ENCODE peak calls at places on chromosome 17, in six cellular contexts. G is COR-L47; X is frontal cortex; Z is colonic mucosa; W is activated T-cell treated with anti-CD3 and anti-CD28 coated beads, Interleukin-2, amount 50 U/mL, for 1 hour; K is T47D. E is an unnamed sample.

GRCh38 chr17:182164-182751 is 808 bp upstream of the DOC2B start:
- DNase-seq in K (peak; percentile 55), W (no peak), G (no peak), Z (no peak), X (no peak), E (peak; percentile 59)

GRCh38 chr17:70006159-70006558 is 68.9 kb upstream of the KCNJ16 start:
- DNase-seq in X (no peak), G (no peak), K (no peak), Z (no peak), W (no peak), E (no peak)

GRCh38 chr17:53462393-53462811 is 360.3 kb upstream of the KIF2B start:
- DNase-seq in W (no peak), G (no peak), X (no peak), Z (no peak), K (no peak), E (no peak)

GRCh38 chr17:65750166-65750565 is 188.7 kb upstream of the AXIN2 start:
- DNase-seq in X (no peak), Z (no peak), K (no peak), G (no peak), W (no peak), E (no peak)

GRCh38 chr17:74851612-74852236 is 8.0 kb downstream of the GRIN2C start:
- DNase-seq in X (no peak), Z (no peak), G (peak; percentile 85), K (no peak), W (no peak), E (no peak)

GRCh38 chr17:44361292-44362055 is 2.2 kb downstream of the FAM171A2 start:
- DNase-seq in W (no peak), K (no peak), Z (no peak), G (peak; percentile 38), X (no peak), E (no peak)

GRCh38 chr17:45906237-45906636 is 11.9 kb downstream of the MAPT start:
- DNase-seq in K (no peak), W (no peak), X (no peak), G (no peak), Z (no peak), E (no peak)

GRCh38 chr17:8300629-8301242 is 5.5 kb upstream of the SLC25A35 start:
- DNase-seq in X (peak; percentile 66), W (peak; percentile 61), K (peak; percentile 74), Z (peak; percentile 47), G (peak; percentile 34), E (peak; percentile 66)

GRCh38 chr17:71208111-71208704 is 912.6 kb upstream of the SOX9 start:
- DNase-seq in W (no peak), Z (no peak), G (no peak), X (no peak), K (no peak), E (no peak)

GRCh38 chr17:39194089-39194984 is 3.1 kb downstream of the CACNB1 start:
- DNase-seq in K (no peak), Z (no peak), G (no peak), W (no peak), X (peak; percentile 65), E (no peak)

GRCh38 chr17:69460963-69461922 is 46.7 kb downstream of the MAP2K6 start:
- DNase-seq in G (no peak), K (no peak), X (no peak), Z (no peak), W (no peak), E (no peak)

GRCh38 chr17:7219812-7220592 is at the start of the genes ACADVL and DLG4:
- DNase-seq in G (peak; percentile 43), K (peak; percentile 97), X (peak; percentile 90), Z (peak; percentile 92), W (peak; percentile 80), E (peak; percentile 95)

GRCh38 chr17:75173526-75173925 is 9.2 kb downstream of the SUMO2 start:
- DNase-seq in K (no peak), G (no peak), X (no peak), W (no peak), Z (no peak), E (no peak)

GRCh38 chr17:76972046-76972641 is 103.9 kb downstream of the MGAT5B start:
- DNase-seq in X (no peak), W (no peak), Z (no peak), K (no peak), G (no peak), E (no peak)

GRCh38 chr17:76458580-76459490 is 5.9 kb upstream of the UBE2O start:
- DNase-seq in G (peak; percentile 32), X (peak; percentile 17), K (peak; percentile 83), W (no peak), Z (peak; percentile 56), E (peak; percentile 65)

GRCh38 chr17:21689604-21690003 is 2.7 kb upstream of the KCNJ18 start:
- DNase-seq in G (no peak), Z (no peak), X (no peak), K (no peak), W (no peak), E (no peak)

GRCh38 chr17:81510798-81511549 is 1.6 kb downstream of the ACTG1 start:
- DNase-seq in Z (peak; percentile 39), K (peak; percentile 44), W (peak; percentile 60), X (no peak), G (no peak), E (no peak)

GRCh38 chr17:41013181-41013580 is 4.3 kb upstream of the KRTAP3-1 start:
- DNase-seq in W (no peak), Z (no peak), X (no peak), G (no peak), K (no peak), E (no peak)

GRCh38 chr17:31216053-31216751 is 80.8 kb downstream of the OMG start:
- DNase-seq in Z (no peak), W (no peak), X (no peak), G (peak; percentile 25), K (peak; percentile 56), E (no peak)

GRCh38 chr17:39653662-39654331 is 11.4 kb upstream of the TCAP start:
- DNase-seq in K (peak; percentile 75), G (peak; percentile 19), X (peak; percentile 73), Z (peak; percentile 90), W (peak; percentile 80), E (no peak)

GRCh38 chr17:66275651-66276050 is 26.8 kb upstream of the PRKCA start:
- DNase-seq in G (no peak), X (no peak), K (peak; percentile 67), Z (no peak), W (no peak), E (no peak)

GRCh38 chr17:65278050-65278819 is 141.1 kb downstream of the RGS9 start:
- DNase-seq in X (peak; percentile 14), G (peak; percentile 14), W (peak; percentile 23), Z (peak; percentile 80), K (peak; percentile 69), E (no peak)

GRCh38 chr17:44556854-44557606 is at the start of gene FZD2:
- DNase-seq in X (peak; percentile 78), Z (peak; percentile 74), K (peak; percentile 99), W (peak; percentile 45), G (peak; percentile 91), E (no peak)

GRCh38 chr17:33674685-33675084 is 381.6 kb upstream of the ASIC2 start:
- DNase-seq in G (peak; percentile 1), W (peak; percentile 38), K (peak; percentile 72), Z (peak; percentile 50), X (peak; percentile 13), E (peak; percentile 51)

GRCh38 chr17:51015145-51015558 is 105.5 kb downstream of the SPAG9 start:
- DNase-seq in G (peak; percentile 76), X (no peak), K (no peak), Z (no peak), W (no peak), E (no peak)

GRCh38 chr17:8138672-8139371 is 13.4 kb downstream of the PER1 start:
- DNase-seq in K (peak; percentile 97), W (peak; percentile 95), Z (peak; percentile 96), X (peak; percentile 87), G (peak; percentile 85), E (peak; percentile 87)

GRCh38 chr17:62093188-62094155 is 28.4 kb upstream of the MED13 start:
- DNase-seq in K (no peak), G (no peak), W (no peak), Z (no peak), X (no peak), E (no peak)

GRCh38 chr17:74446551-74447500 is 14.9 kb downstream of the GPRC5C start:
- DNase-seq in K (no peak), G (no peak), W (no peak), Z (no peak), X (no peak), E (peak; percentile 88)

GRCh38 chr17:57106107-57106835 is 21.2 kb downstream of the AKAP1 start:
- DNase-seq in Z (no peak), W (no peak), K (peak; percentile 34), G (no peak), X (no peak), E (no peak)